ENCODE peak calls at places on chromosome 11, in eight cellular contexts. V is stomach, S is right atrium auricular region, G is progenitor cell of endocrine pancreas, W is adrenal gland, J is dorsolateral prefrontal cortex, M is AG10803, Y is HFFc6. I is an unnamed sample.
A peak's percentile ranks its signal among the peaks of the same experiment; 100 is the strongest.

GRCh38 chr11:62678770-62679696 is at the start of gene UBXN1:
- DNase-seq in G (peak; percentile 51), S (peak; percentile 96), J (peak; percentile 89), V (peak; percentile 89), Y (peak; percentile 76), M (peak; percentile 97), W (peak; percentile 87), I (no peak)

GRCh38 chr11:131672191-131672590 is 301.8 kb downstream of the NTM start:
- DNase-seq in W (no peak), M (no peak), J (peak; percentile 65), G (no peak), S (no peak), Y (no peak), V (no peak), I (no peak)

GRCh38 chr11:94734563-94735275 is 33.4 kb upstream of the AMOTL1 start:
- DNase-seq in J (no peak), G (no peak), S (no peak), M (no peak), V (no peak), Y (no peak), W (no peak), I (no peak)

GRCh38 chr11:72773291-72773690 is 20.6 kb downstream of the STARD10 start:
- DNase-seq in Y (peak; percentile 86), V (no peak), G (no peak), W (peak; percentile 63), M (peak; percentile 86), J (peak; percentile 81), S (peak; percentile 81), I (no peak)

GRCh38 chr11:19079643-19080440 is 19.3 kb upstream of the MRGPRX2 start:
- DNase-seq in S (no peak), W (peak; percentile 62), V (no peak), Y (peak; percentile 93), J (peak; percentile 13), G (no peak), M (peak; percentile 97), I (no peak)

GRCh38 chr11:69471329-69472052 is 10.0 kb upstream of the LINC01488 start:
- DNase-seq in Y (no peak), V (no peak), M (peak; percentile 18), G (no peak), J (no peak), S (no peak), W (no peak), I (no peak)

GRCh38 chr11:27673979-27674663 is 26.1 kb downstream of the BDNF start:
- DNase-seq in V (no peak), Y (no peak), S (no peak), W (no peak), G (no peak), M (no peak), J (no peak), I (no peak)

GRCh38 chr11:65565624-65566453 is 4.4 kb upstream of the ZNRD2 start:
- DNase-seq in J (no peak), V (no peak), G (no peak), W (no peak), S (no peak), M (no peak), Y (no peak), I (no peak)

GRCh38 chr11:32006799-32007388 is 84.0 kb upstream of the RCN1 start:
- DNase-seq in Y (peak; percentile 54), W (no peak), V (no peak), M (peak; percentile 54), G (no peak), J (no peak), S (no peak), I (no peak)

GRCh38 chr11:45599161-45599943 is 66.1 kb downstream of the CHST1 start:
- DNase-seq in Y (no peak), V (no peak), G (no peak), S (no peak), W (no peak), J (no peak), M (no peak), I (no peak)

GRCh38 chr11:48167380-48167779 is 49.2 kb upstream of the OR4B1 start:
- DNase-seq in W (no peak), G (no peak), Y (no peak), J (no peak), S (no peak), V (no peak), M (no peak), I (no peak)

GRCh38 chr11:59221438-59221837 is 8.7 kb upstream of the MPEG1 start:
- DNase-seq in M (peak; percentile 82), G (no peak), J (no peak), Y (peak; percentile 55), W (no peak), S (no peak), V (no peak), I (no peak)

GRCh38 chr11:725624-726202 is 19.7 kb downstream of the EPS8L2 start:
- DNase-seq in V (no peak), J (no peak), M (no peak), S (no peak), Y (no peak), G (peak; percentile 30), W (no peak), I (no peak)

GRCh38 chr11:39367526-39367925 is 2091.9 kb downstream of the LRRC4C start:
- DNase-seq in W (no peak), M (no peak), G (no peak), V (no peak), J (no peak), S (no peak), Y (no peak), I (no peak)

GRCh38 chr11:105910095-105910715 is 111.8 kb downstream of the MSANTD4 start:
- DNase-seq in S (no peak), V (no peak), M (no peak), W (no peak), Y (no peak), J (no peak), G (no peak), I (no peak)

GRCh38 chr11:111913031-111913861 is 712 bp downstream of the HSPB2 start:
- DNase-seq in W (no peak), J (no peak), Y (no peak), G (no peak), V (no peak), M (peak; percentile 49), S (no peak), I (no peak)

GRCh38 chr11:123183391-123184099 is 11.5 kb downstream of the CLMP start:
- DNase-seq in S (no peak), J (no peak), G (no peak), M (no peak), W (no peak), Y (peak; percentile 42), V (no peak), I (no peak)

GRCh38 chr11:1878134-1879031 is 13.3 kb downstream of the PRR33 start:
- DNase-seq in J (no peak), M (no peak), V (no peak), S (no peak), G (no peak), W (peak; percentile 24), Y (no peak), I (no peak)

GRCh38 chr11:559712-560304 is 730 bp downstream of the LMNTD2 start:
- DNase-seq in S (no peak), W (no peak), M (no peak), Y (no peak), G (no peak), V (peak; percentile 61), J (no peak), I (no peak)

DNA sequence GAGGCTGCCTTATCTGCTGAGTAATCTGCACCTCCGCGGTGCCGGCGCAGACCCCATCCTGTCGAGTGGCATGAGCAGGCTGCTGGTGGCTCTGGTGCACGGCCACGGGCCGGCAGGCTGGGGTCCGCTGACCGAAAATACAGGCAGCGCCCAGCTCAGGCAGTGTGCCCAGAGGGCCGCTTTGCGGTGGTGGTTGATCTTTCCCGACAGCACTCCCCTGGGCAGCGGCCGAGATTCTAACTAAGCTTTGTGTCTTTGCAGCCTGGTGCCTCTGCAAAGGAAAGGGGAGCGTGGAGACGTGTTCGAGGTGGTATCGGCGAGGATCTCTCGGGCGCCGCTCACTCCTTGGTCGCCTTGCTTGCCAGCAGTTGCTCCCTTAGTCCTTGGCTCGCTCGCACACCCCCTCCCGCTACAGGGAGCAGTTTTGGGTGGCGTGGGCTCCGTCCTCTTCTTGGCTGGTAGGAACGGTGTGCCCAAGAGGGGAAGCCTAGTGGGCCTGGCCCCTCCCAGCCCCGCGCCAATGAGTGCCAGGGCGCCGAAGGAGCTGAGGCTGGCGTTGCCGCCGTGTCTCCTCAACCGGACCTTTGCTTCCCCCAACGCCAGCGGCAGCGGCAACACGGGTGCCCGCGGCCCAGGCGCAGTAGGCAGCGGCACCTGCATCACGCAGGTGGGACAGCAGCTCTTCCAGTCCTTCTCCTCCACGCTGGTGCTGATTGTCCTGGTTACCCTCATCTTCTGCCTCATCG is 1.3 kb downstream of the C11orf87 start:
- DNase-seq in S (no peak), V (no peak), G (no peak), M (no peak), Y (no peak), J (peak; percentile 28), W (no peak), I (no peak)
- TF ChIP-seq CTCF in S (no peak), V (no peak), G (no peak), M (no peak), Y (no peak), J (no peak), W (no peak), I (no peak)

DNA sequence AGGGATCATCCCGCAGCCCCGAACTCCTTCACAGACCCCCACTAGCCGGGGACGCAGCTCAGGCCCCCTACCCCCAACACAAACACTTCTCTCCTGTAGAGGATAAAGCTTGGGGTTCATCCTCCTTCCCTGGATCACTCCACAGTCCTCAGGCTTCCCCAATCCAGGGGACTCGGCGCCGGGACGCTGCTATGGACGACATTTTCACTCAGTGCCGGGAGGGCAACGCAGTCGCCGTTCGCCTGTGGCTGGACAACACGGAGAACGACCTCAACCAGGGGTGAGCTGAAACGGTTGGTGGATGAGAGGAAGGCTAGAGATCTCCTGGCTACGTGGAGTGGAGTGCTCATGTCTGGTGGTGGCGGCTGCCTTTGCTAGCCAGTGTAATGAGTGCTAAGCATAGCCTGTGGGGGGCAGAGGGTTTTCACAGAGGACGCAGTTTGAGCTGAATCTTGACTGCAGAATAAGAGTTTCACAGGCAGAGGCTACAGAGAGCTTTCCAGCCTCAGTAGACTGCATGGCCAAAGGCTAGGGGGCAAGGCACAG is 580 bp downstream of the ILK start:
- DNase-seq in Y (peak; percentile 67), M (peak; percentile 68), W (no peak), S (peak; percentile 71), G (no peak), V (peak; percentile 45), J (peak; percentile 82), I (no peak)
- TF ChIP-seq CTCF in Y (peak; percentile 37), M (peak; percentile 39), W (no peak), S (no peak), G (no peak), V (peak; percentile 6), J (peak; percentile 30), I (no peak)

GRCh38 chr11:78187366-78188011 is 937 bp downstream of the KCTD21 start:
- DNase-seq in Y (no peak), V (no peak), G (no peak), M (no peak), J (no peak), S (no peak), W (no peak), I (no peak)
- TF ChIP-seq CTCF in Y (no peak), V (no peak), G (no peak), M (no peak), J (no peak), S (no peak), W (no peak), I (no peak)

DNA sequence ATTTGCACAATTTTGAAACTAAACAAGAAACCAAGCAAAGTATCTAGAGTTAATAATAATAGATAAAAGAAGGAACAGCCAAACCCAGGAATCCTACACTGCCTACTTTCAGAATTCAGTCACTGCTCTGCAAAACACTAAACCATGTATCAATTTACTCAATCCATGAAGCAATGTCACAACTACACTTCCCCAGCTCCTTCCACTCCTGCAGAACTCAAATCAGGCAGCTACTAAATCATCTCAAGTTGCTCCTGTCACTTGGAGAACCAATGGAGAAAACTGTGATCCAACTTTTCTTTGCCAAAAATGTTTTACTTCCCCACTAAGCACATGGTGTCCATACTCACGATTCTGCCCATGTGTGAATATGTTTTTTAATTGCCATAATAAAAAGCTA is 24.9 kb upstream of the C11orf58 start:
- DNase-seq in M (no peak), J (no peak), V (no peak), W (no peak), Y (no peak), G (no peak), S (no peak), I (no peak)
- TF ChIP-seq CTCF in M (no peak), J (no peak), V (no peak), W (no peak), Y (no peak), G (no peak), S (no peak), I (no peak)

I was measured in vagina.